ENCODE peak calls at places on chromosome 9, in ten cellular contexts. One of them, this sample, is unnamed.

GRCh38 chr9:23545728-23546127 is 280.3 kb downstream of the ELAVL2 start:
- DNase-seq in AG04450: no peak
- DNase-seq in fibroblast of lung: no peak
- DNase-seq in ascending aorta: no peak
- DNase-seq in pancreas: no peak
- DNase-seq in HCT116: no peak
- DNase-seq in heart right ventricle: no peak
- DNase-seq in LNCaP clone FGC: no peak
- DNase-seq in ovary: no peak
- DNase-seq in AG10803: no peak
- DNase-seq in this sample: no peak

GRCh38 chr9:2336055-2336454 is 285.5 kb upstream of the VLDLR start:
- DNase-seq in AG04450: no peak
- DNase-seq in fibroblast of lung: no peak
- DNase-seq in ascending aorta: no peak
- DNase-seq in pancreas: peak
- DNase-seq in HCT116: no peak
- DNase-seq in heart right ventricle: no peak
- DNase-seq in LNCaP clone FGC: peak
- DNase-seq in ovary: no peak
- DNase-seq in AG10803: peak
- DNase-seq in this sample: no peak

GRCh38 chr9:101582593-101582992 is 12.2 kb downstream of the PPP3R2 start:
- DNase-seq in AG04450: peak
- DNase-seq in fibroblast of lung: peak
- DNase-seq in ascending aorta: no peak
- DNase-seq in pancreas: no peak
- DNase-seq in HCT116: no peak
- DNase-seq in heart right ventricle: no peak
- DNase-seq in LNCaP clone FGC: no peak
- DNase-seq in ovary: no peak
- DNase-seq in AG10803: peak
- DNase-seq in this sample: peak

GRCh38 chr9:75910716-75911115 is 20.2 kb downstream of the PCSK5 start:
- DNase-seq in AG04450: no peak
- DNase-seq in fibroblast of lung: no peak
- DNase-seq in ascending aorta: no peak
- DNase-seq in pancreas: no peak
- DNase-seq in HCT116: no peak
- DNase-seq in heart right ventricle: no peak
- DNase-seq in LNCaP clone FGC: no peak
- DNase-seq in ovary: no peak
- DNase-seq in AG10803: peak
- DNase-seq in this sample: no peak

GRCh38 chr9:133738039-133738805 is at the start of gene SARDH:
- DNase-seq in AG04450: no peak
- DNase-seq in fibroblast of lung: peak
- DNase-seq in ascending aorta: peak
- DNase-seq in pancreas: peak
- DNase-seq in HCT116: no peak
- DNase-seq in heart right ventricle: peak
- DNase-seq in LNCaP clone FGC: no peak
- DNase-seq in ovary: peak
- DNase-seq in AG10803: peak
- DNase-seq in this sample: no peak

GRCh38 chr9:115085773-115086377 is 32.1 kb downstream of the TNC start:
- DNase-seq in AG04450: no peak
- DNase-seq in fibroblast of lung: no peak
- DNase-seq in ascending aorta: no peak
- DNase-seq in pancreas: no peak
- DNase-seq in HCT116: no peak
- DNase-seq in heart right ventricle: no peak
- DNase-seq in LNCaP clone FGC: no peak
- DNase-seq in ovary: no peak
- DNase-seq in AG10803: no peak
- DNase-seq in this sample: no peak

GRCh38 chr9:751137-752051 is 90.1 kb upstream of the DMRT1 start:
- DNase-seq in AG04450: no peak
- DNase-seq in fibroblast of lung: peak
- DNase-seq in ascending aorta: no peak
- DNase-seq in pancreas: no peak
- DNase-seq in HCT116: no peak
- DNase-seq in heart right ventricle: no peak
- DNase-seq in LNCaP clone FGC: no peak
- DNase-seq in ovary: no peak
- DNase-seq in AG10803: peak
- DNase-seq in this sample: no peak

GRCh38 chr9:94894111-94894699 is 167.7 kb downstream of the AOPEP start:
- DNase-seq in AG04450: no peak
- DNase-seq in fibroblast of lung: peak
- DNase-seq in ascending aorta: no peak
- DNase-seq in pancreas: no peak
- DNase-seq in HCT116: no peak
- DNase-seq in heart right ventricle: no peak
- DNase-seq in LNCaP clone FGC: no peak
- DNase-seq in ovary: no peak
- DNase-seq in AG10803: no peak
- DNase-seq in this sample: no peak

GRCh38 chr9:12812710-12813109 is 37.9 kb downstream of the LURAP1L start:
- DNase-seq in AG04450: no peak
- DNase-seq in fibroblast of lung: no peak
- DNase-seq in ascending aorta: no peak
- DNase-seq in pancreas: no peak
- DNase-seq in HCT116: no peak
- DNase-seq in heart right ventricle: no peak
- DNase-seq in LNCaP clone FGC: no peak
- DNase-seq in ovary: no peak
- DNase-seq in AG10803: no peak
- DNase-seq in this sample: no peak

GRCh38 chr9:117825609-117826347 is 121.6 kb downstream of the TLR4 start:
- DNase-seq in AG04450: no peak
- DNase-seq in fibroblast of lung: no peak
- DNase-seq in ascending aorta: no peak
- DNase-seq in pancreas: no peak
- DNase-seq in HCT116: no peak
- DNase-seq in heart right ventricle: no peak
- DNase-seq in LNCaP clone FGC: no peak
- DNase-seq in ovary: no peak
- DNase-seq in AG10803: no peak
- DNase-seq in this sample: no peak

GRCh38 chr9:111632695-111633388 is 1.7 kb downstream of the DNAJC25 start:
- DNase-seq in AG04450: no peak
- DNase-seq in fibroblast of lung: no peak
- DNase-seq in ascending aorta: no peak
- DNase-seq in pancreas: no peak
- DNase-seq in HCT116: no peak
- DNase-seq in heart right ventricle: no peak
- DNase-seq in LNCaP clone FGC: no peak
- DNase-seq in ovary: no peak
- DNase-seq in AG10803: no peak
- DNase-seq in this sample: no peak

GRCh38 chr9:109604036-109604600 is 106.0 kb upstream of the PTPN3 start:
- DNase-seq in AG04450: no peak
- DNase-seq in fibroblast of lung: peak
- DNase-seq in ascending aorta: no peak
- DNase-seq in pancreas: no peak
- DNase-seq in HCT116: no peak
- DNase-seq in heart right ventricle: no peak
- DNase-seq in LNCaP clone FGC: no peak
- DNase-seq in ovary: no peak
- DNase-seq in AG10803: no peak
- DNase-seq in this sample: no peak

DNA sequence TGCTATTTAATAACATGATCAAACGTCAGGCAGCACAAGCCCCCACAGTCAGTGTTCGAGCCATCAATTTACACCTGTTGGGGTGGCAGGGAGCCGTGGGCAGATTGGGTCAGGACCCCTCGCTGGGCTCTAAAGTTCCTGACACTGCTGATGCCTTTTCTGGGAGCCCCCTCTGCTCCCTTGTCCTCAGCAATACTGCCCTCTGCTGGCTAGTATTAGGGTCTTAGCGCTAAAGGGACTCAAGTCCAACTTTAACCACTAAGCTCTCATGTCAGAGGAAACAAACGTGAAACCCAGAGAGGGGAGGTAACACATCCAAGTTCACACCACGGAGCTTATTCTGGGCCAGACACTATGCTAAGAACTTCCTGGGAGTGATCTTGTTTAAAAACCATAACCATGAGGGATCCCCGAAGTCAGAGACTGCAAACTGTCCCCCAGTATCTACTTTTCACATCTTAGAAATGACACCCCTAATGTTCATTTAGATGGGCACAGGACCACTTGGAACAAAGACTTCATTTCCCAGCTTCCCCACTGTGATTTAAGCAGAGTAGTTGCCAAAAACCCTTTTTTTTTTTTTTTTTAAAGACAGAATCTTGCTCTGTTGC is 20.4 kb downstream of the ANKS6 start:
- DNase-seq in AG04450: peak
- DNase-seq in fibroblast of lung: peak
- DNase-seq in ascending aorta: peak
- DNase-seq in pancreas: no peak
- DNase-seq in HCT116: peak
- DNase-seq in heart right ventricle: no peak
- DNase-seq in LNCaP clone FGC: peak
- DNase-seq in ovary: no peak
- DNase-seq in AG10803: peak
- DNase-seq in this sample: no peak
- TF ChIP-seq CTCF in AG04450: peak
- TF ChIP-seq CTCF in fibroblast of lung: peak
- TF ChIP-seq CTCF in ascending aorta: peak
- TF ChIP-seq CTCF in pancreas: peak
- TF ChIP-seq CTCF in HCT116: peak
- TF ChIP-seq CTCF in heart right ventricle: peak
- TF ChIP-seq CTCF in LNCaP clone FGC: peak
- TF ChIP-seq CTCF in ovary: no peak
- TF ChIP-seq CTCF in AG10803: peak
- TF ChIP-seq CTCF in this sample: peak

DNA sequence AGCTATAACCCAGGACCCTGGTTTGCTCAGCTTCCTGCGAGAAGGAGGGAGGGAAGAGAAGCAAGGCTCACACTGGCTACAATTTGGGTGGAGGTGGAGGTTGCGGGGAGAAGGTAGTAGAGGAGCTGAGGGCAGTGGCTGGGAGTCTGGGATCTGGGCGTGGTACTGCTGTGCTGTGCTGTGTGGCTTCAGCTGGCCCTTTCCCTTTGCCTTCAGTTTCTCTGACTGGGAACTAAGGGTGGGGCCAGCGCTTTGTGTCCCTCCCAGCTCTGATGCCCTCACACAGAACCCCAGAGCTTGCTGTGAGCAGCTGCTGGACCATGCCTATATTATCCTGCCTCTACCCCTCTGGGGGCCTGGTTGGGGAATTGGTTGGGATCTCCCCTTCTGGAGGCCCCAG is 60.9 kb downstream of the RGS3 start:
- DNase-seq in AG04450: no peak
- DNase-seq in fibroblast of lung: no peak
- DNase-seq in ascending aorta: no peak
- DNase-seq in pancreas: no peak
- DNase-seq in HCT116: no peak
- DNase-seq in heart right ventricle: no peak
- DNase-seq in LNCaP clone FGC: no peak
- DNase-seq in ovary: no peak
- DNase-seq in AG10803: no peak
- DNase-seq in this sample: no peak
- H3K4me3 ChIP-seq in AG04450: no peak
- H3K4me3 ChIP-seq in fibroblast of lung: no peak
- H3K4me3 ChIP-seq in ascending aorta: no peak
- H3K4me3 ChIP-seq in pancreas: no peak
- H3K4me3 ChIP-seq in HCT116: no peak
- H3K4me3 ChIP-seq in heart right ventricle: no peak
- H3K4me3 ChIP-seq in LNCaP clone FGC: no peak
- H3K4me3 ChIP-seq in ovary: no peak
- H3K4me3 ChIP-seq in AG10803: no peak
- H3K4me3 ChIP-seq in this sample: no peak

DNA sequence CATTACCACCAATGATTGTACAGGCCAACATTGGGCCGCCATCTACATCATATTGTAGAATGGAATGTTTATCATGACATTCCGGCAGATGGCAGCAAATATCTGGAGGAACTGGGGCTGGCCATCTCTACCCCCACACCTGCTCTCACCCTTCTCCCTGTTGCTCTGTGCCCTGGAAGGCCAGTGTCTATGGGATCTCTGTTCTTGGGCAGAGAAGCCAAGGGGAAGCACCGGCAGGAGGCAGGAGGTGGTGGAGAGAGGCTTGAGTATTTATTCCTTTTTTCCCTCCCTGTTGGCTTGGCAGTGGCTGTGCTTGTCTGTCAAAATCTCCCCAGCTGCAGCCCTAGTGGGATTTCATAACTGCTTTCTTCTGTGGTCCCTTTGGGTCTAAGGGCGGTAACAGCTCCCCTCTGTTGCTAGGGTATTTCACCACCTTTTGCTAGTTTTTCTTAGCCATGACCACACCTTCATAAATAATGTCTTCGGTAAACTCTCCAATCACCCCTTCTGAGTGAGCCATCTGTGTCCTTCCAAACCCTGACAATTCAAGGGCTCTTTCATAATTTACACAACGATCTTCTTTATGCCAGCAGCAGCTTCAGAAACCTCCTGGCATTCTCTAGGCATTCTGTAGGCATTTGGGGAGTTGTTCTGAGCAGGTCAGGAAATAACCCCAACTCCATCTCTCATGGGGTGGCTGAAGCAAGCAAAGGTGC is 225.8 kb downstream of the MELK start:
- DNase-seq in AG04450: no peak
- DNase-seq in fibroblast of lung: no peak
- DNase-seq in ascending aorta: no peak
- DNase-seq in pancreas: no peak
- DNase-seq in HCT116: no peak
- DNase-seq in heart right ventricle: no peak
- DNase-seq in LNCaP clone FGC: no peak
- DNase-seq in ovary: no peak
- DNase-seq in AG10803: no peak
- DNase-seq in this sample: no peak
- TF ChIP-seq CTCF in AG04450: no peak
- TF ChIP-seq CTCF in fibroblast of lung: no peak
- TF ChIP-seq CTCF in ascending aorta: no peak
- TF ChIP-seq CTCF in pancreas: no peak
- TF ChIP-seq CTCF in HCT116: no peak
- TF ChIP-seq CTCF in heart right ventricle: no peak
- TF ChIP-seq CTCF in LNCaP clone FGC: peak
- TF ChIP-seq CTCF in ovary: no peak
- TF ChIP-seq CTCF in AG10803: no peak
- TF ChIP-seq CTCF in this sample: no peak

DNA sequence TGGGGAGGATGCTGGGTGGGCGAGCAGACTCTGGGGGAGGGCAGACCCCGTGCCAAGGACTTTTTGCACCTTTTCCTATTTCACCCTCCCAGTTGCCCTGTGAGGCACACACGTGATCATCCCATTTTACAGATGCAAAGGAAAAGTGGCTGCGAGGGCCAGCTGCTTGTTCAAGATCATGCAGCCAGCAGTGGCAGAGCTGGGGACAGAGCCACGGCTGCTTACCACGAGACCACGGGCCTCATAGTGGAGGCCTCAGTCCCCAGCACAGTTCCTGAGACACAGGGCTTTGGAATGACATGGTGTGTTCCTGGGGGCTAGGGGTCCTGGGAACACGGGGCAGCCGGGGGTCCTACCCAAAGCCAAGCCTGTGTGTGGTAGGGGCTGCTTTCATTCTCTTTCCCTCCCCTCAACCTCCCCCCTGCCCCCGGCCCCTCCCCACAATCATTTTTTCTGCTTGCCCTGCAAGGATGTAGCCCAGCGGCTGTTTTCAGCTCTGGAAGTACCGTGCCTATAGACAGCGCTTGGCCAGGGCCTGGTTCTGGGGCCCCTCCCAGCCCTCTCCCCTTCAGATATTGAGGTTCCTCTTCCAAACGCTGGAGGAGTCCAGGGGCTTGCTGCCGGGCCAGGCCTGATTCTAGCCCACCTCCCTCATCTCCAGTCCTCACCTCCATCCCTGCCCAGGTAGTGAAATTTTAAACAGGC is 58.5 kb upstream of the IER5L start:
- DNase-seq in AG04450: no peak
- DNase-seq in fibroblast of lung: no peak
- DNase-seq in ascending aorta: no peak
- DNase-seq in pancreas: no peak
- DNase-seq in HCT116: no peak
- DNase-seq in heart right ventricle: no peak
- DNase-seq in LNCaP clone FGC: no peak
- DNase-seq in ovary: no peak
- DNase-seq in AG10803: no peak
- DNase-seq in this sample: no peak
- H3K4me3 ChIP-seq in AG04450: no peak
- H3K4me3 ChIP-seq in fibroblast of lung: no peak
- H3K4me3 ChIP-seq in ascending aorta: no peak
- H3K4me3 ChIP-seq in pancreas: no peak
- H3K4me3 ChIP-seq in HCT116: no peak
- H3K4me3 ChIP-seq in heart right ventricle: no peak
- H3K4me3 ChIP-seq in LNCaP clone FGC: no peak
- H3K4me3 ChIP-seq in ovary: no peak
- H3K4me3 ChIP-seq in AG10803: no peak
- H3K4me3 ChIP-seq in this sample: no peak